ENCODE peak calls at places on chromosomes 7 and 10, in four cellular contexts. M, N, X and J are unnamed samples.

GRCh38 chr10:128178319-128178937 is 52.2 kb upstream of the MKI67 start:
- DNase-seq in M (no peak), N (peak; percentile 4), X (peak; percentile 40), J (peak; percentile 42)

GRCh38 chr10:42971251-42971599 is 105.6 kb upstream of the RET start:
- DNase-seq in M (no peak), N (no peak), X (no peak), J (no peak)

GRCh38 chr7:149286811-149287400 is 24.9 kb downstream of the ZNF783 start:
- DNase-seq in M (peak; percentile 6), N (no peak), X (no peak), J (no peak)

GRCh38 chr7:155809947-155810606 is 2.2 kb downstream of the SHH start:
- DNase-seq in M (no peak), N (no peak), X (no peak), J (no peak)

GRCh38 chr7:47724335-47724982 is 142.5 kb upstream of the TNS3 start:
- DNase-seq in M (peak; percentile 2), N (peak; percentile 88), X (peak; percentile 83), J (peak; percentile 73)

GRCh38 chr10:100998183-100998990 is 1.2 kb upstream of the LZTS2 start:
- DNase-seq in M (peak; percentile 88), N (peak; percentile 91), X (peak; percentile 93), J (peak; percentile 86)

GRCh38 chr7:87220026-87220733 is 648 bp upstream of the TMEM243 start:
- DNase-seq in M (peak; percentile 85), N (peak; percentile 80), X (peak; percentile 94), J (peak; percentile 93)

GRCh38 chr10:124997791-124998623 is 56.1 kb downstream of the ZRANB1 start:
- DNase-seq in M (no peak), N (no peak), X (no peak), J (no peak)

GRCh38 chr7:72016574-72016973 is 395.6 kb downstream of the CALN1 start:
- DNase-seq in M (no peak), N (no peak), X (no peak), J (no peak)

GRCh38 chr7:69820479-69821192 is 222.4 kb downstream of the AUTS2 start:
- DNase-seq in M (peak; percentile 55), N (no peak), X (no peak), J (no peak)

GRCh38 chr10:5526691-5527331 is 2.0 kb downstream of the CALML3 start:
- DNase-seq in M (no peak), N (no peak), X (no peak), J (no peak)

GRCh38 chr7:38630720-38631673 is at the start of gene AMPH:
- DNase-seq in M (peak; percentile 78), N (peak; percentile 53), X (peak; percentile 86), J (peak; percentile 86)